ENCODE peak calls at places on chromosomes 3 and 15, in nine cellular contexts. Q is GM10248, T is HCT116, I is PC-9, B is body of pancreas, F is sigmoid colon, E is neural crest cell, S is prostate gland, Z is foreskin fibroblast. A is an unnamed sample.

GRCh38 chr3:150315711-150316110 is 92.4 kb upstream of the TSC22D2 start:
- DNase-seq in Q (no peak), F (no peak), Z (no peak), T (no peak), E (no peak), S (no peak), B (no peak), I (no peak), A (no peak)

GRCh38 chr3:176376531-176376930 is 820.8 kb downstream of the TBL1XR1 start:
- DNase-seq in F (no peak), E (no peak), Z (no peak), Q (no peak), B (no peak), T (no peak), S (no peak), I (no peak), A (no peak)

GRCh38 chr15:66942649-66943390 is 122.6 kb upstream of the SMAD3 start:
- DNase-seq in Z (no peak), Q (no peak), F (peak; percentile 40), B (no peak), I (no peak), T (no peak), S (no peak), E (no peak), A (no peak)

GRCh38 chr3:179954226-179954870 is 82.4 kb downstream of the PEX5L start:
- DNase-seq in E (no peak), T (no peak), B (no peak), Q (no peak), F (no peak), Z (no peak), S (no peak), I (no peak), A (no peak)

GRCh38 chr3:128556949-128557348 is 63.9 kb upstream of the GATA2 start:
- DNase-seq in S (no peak), B (no peak), Q (no peak), E (no peak), F (peak; percentile 64), Z (no peak), I (no peak), T (no peak), A (no peak)

GRCh38 chr3:43294975-43295374 is 8.6 kb downstream of the SNRK start:
- DNase-seq in I (no peak), S (no peak), T (no peak), F (no peak), E (no peak), Z (no peak), Q (no peak), B (no peak), A (no peak)

GRCh38 chr3:197878427-197878826 is 71.6 kb upstream of the RPL35A start:
- DNase-seq in I (no peak), Q (peak; percentile 46), Z (no peak), F (no peak), S (no peak), B (peak; percentile 39), T (no peak), E (no peak), A (no peak)

GRCh38 chr3:129005526-129006303 is 4.6 kb downstream of the EFCC1 start:
- DNase-seq in Q (no peak), T (no peak), Z (peak; percentile 28), I (no peak), B (peak; percentile 39), S (no peak), E (no peak), F (no peak), A (no peak)

GRCh38 chr15:38243278-38243677 is 9.4 kb upstream of the SPRED1 start:
- DNase-seq in Z (no peak), I (no peak), F (no peak), S (no peak), Q (no peak), E (no peak), B (no peak), T (no peak), A (no peak)

GRCh38 chr15:81411969-81412633 is 38.1 kb upstream of the TMC3 start:
- DNase-seq in T (no peak), E (no peak), S (no peak), Q (no peak), F (no peak), B (no peak), I (no peak), Z (peak; percentile 23), A (no peak)

GRCh38 chr3:37290551-37290950 is 116.2 kb upstream of the LRRFIP2 start:
- DNase-seq in T (no peak), S (no peak), F (no peak), B (no peak), I (no peak), Q (no peak), Z (peak; percentile 67), E (no peak), A (no peak)

GRCh38 chr3:143222505-143222904 is 102.9 kb downstream of the CHST2 start:
- DNase-seq in Z (peak; percentile 62), B (no peak), I (no peak), S (no peak), T (no peak), E (no peak), Q (no peak), F (no peak), A (no peak)

DNA sequence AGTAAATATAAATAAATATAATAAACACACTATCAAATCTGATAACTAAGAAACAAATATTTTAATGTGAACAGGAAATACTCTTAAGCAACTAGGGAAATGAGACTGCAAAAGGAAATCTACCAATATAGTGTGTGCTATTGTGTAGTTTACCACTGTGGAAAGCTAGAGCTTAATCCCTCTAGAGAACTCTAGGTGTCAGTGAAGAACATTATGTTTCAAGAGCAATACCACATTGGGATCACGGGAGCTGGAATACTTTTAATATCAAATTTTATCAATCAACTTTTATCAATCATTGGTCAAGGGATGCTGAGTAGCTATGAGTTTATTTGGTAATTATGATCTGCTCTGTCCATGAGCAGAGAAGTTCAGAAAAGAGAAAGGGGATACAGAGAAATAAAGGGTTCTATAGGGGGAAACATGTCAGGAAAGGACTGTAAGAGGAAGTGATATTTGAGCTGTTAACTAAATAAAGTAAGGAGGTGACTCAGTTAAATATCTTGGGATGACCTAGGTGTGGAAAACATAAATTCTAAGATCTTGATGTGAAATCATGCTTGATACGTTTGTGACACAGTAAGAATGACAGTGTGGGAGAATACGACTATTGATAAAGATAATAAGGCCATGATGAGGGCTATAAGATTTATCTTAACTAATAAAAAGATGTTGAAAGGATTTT is 762.2 kb upstream of the ALCAM start:
- DNase-seq in T (peak; percentile 18), B (no peak), S (no peak), Z (peak; percentile 39), I (no peak), E (no peak), F (no peak), Q (no peak), A (no peak)
- TF ChIP-seq CTCF in T (peak; percentile 46), B (no peak), S (peak; percentile 43), Z (peak; percentile 45), I (peak; percentile 57), E (peak; percentile 37), F (no peak), Q (no peak), A (no peak)

DNA sequence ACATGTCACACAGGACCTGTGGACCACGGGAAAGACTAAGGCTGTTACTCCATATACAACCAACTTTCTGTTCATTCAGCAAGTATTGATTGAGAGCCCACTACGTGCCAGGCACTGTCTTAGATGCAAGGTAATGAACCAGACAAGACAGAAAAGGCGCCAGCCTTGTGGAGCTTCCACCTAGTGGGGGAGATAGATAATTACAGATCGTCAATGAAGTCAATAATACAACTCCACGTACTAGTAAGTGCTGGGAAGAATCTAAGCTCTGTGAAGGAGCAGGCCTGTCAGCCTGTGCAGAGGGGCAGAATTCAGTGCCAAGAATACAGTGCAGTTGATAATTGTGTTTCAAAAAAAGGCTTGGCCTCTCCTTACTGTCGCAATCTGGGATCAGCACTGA is 186.4 kb downstream of the FEZF2 start:
- DNase-seq in S (no peak), E (no peak), I (no peak), Q (no peak), T (peak; percentile 0), Z (peak; percentile 44), B (no peak), F (no peak), A (no peak)
- TF ChIP-seq CTCF in S (peak; percentile 15), E (peak; percentile 55), I (no peak), Q (no peak), T (peak; percentile 39), Z (peak; percentile 18), B (no peak), F (peak; percentile 27), A (peak; percentile 71)

GRCh38 chr3:27252646-27253045 is 116.5 kb downstream of the NEK10 start:
- DNase-seq in E (no peak), Q (no peak), T (no peak), I (no peak), Z (no peak), F (no peak), S (no peak), B (no peak), A (no peak)

GRCh38 chr3:27254896-27255295 is 114.3 kb downstream of the NEK10 start:
- DNase-seq in Q (no peak), Z (no peak), E (no peak), T (no peak), F (no peak), B (no peak), S (no peak), I (no peak), A (no peak)

GRCh38 chr3:27253391-27253790 is 115.8 kb downstream of the NEK10 start:
- DNase-seq in T (no peak), B (no peak), I (no peak), Z (no peak), F (no peak), S (no peak), Q (no peak), E (no peak), A (no peak)

DNA sequence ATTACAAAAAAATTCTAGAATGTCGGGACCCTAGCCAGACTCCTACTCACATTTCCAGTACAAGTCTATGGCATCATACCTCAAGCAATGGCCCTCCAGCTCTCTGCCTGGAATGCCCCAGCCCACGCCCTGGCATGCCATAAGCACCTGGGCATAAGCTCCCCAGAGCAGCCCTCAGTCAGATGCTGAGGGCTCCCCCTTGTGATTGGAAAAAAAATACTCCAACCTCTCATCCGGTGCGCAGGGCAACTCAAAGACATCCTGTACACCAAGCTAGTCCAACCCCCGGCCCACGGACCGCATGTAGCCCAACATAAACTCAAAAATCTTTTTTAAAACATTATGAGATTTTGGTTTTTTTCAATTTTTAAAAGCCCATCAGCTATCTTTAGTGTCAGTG is 115.4 kb downstream of the NEK10 start:
- DNase-seq in F (no peak), E (peak; percentile 4), B (peak; percentile 18), I (peak; percentile 57), Q (peak; percentile 15), T (peak; percentile 51), Z (peak; percentile 59), S (peak; percentile 5), A (peak; percentile 24)
- TF ChIP-seq CTCF in F (no peak), E (peak; percentile 50), B (no peak), I (peak; percentile 65), Q (peak; percentile 40), T (peak; percentile 62), Z (peak; percentile 56), S (no peak), A (peak; percentile 44)

DNA sequence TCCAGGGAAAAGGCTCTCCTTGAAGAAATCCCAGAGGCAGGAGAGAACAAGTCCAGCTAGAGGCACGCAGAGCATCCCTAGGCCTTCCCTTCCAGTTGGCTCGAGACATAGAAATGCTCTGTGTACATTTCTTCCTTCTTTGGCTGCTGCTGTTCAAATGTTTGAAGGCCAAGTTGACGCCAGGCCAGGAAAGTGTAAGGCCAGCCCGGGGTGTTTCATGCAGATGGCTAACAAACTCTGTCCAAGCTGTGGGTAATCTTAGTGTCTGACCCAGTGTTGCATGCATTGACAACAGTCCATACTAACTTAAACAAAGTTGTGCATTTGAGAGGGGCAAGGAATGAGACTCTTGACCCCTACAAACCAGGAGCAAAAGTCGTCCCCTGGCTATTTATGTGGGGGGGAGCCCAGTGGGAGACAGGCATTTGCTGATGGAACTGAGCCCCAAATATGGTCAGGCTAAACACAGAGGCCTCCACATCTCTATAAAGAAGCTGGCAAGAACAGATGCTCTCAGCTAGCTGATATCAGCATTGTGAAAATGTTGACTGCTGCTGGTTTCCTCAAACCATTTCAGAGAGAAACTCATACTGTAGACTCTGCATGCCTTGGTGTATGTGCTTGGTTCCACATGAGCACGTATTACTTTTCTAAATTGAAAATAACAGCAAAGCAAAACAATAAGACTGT is 139.5 kb downstream of the ADAMTS9 start:
- DNase-seq in F (peak; percentile 95), S (peak; percentile 86), T (no peak), E (no peak), B (peak; percentile 50), Z (peak; percentile 50), Q (no peak), I (no peak), A (no peak)
- TF ChIP-seq CTCF in F (no peak), S (no peak), T (no peak), E (no peak), B (no peak), Z (no peak), Q (no peak), I (no peak), A (no peak)

A was measured in glutamatergic neuron.